ENCODE peak calls at places on chromosomes 3 and 15, in four cellular contexts. K is GM12878, W is IMR-90, S is K562. I is an unnamed sample.
A peak's percentile ranks its signal among the peaks of the same experiment; 100 is the strongest.

GRCh38 chr3:129593230-129593594 is 13.3 kb downstream of the PLXND1 start:
- DNase-seq in K (no peak), W (no peak), S (no peak), I (no peak)

GRCh38 chr3:42139740-42140453 is 48.7 kb downstream of the TRAK1 start:
- DNase-seq in K (no peak), W (no peak), S (no peak), I (no peak)

GRCh38 chr15:66595937-66596545 is 30.2 kb upstream of the LCTL start:
- DNase-seq in K (no peak), W (peak; percentile 54), S (no peak), I (no peak)

GRCh38 chr3:100641471-100642032 is 32.2 kb downstream of the ADGRG7 start:
- DNase-seq in W (no peak), K (peak; percentile 24), S (no peak), I (no peak)

GRCh38 chr15:100131321-100132224 is 210.2 kb downstream of the ADAMTS17 start:
- DNase-seq in S (peak; percentile 78), W (peak; percentile 39), K (no peak), I (peak; percentile 57)

GRCh38 chr3:27721717-27722564 is at the start of gene EOMES:
- DNase-seq in W (no peak), K (no peak), S (no peak), I (peak; percentile 89)

GRCh38 chr3:186053954-186054353 is 54.9 kb downstream of the ETV5 start:
- DNase-seq in W (peak; percentile 73), K (no peak), S (no peak), I (no peak)

GRCh38 chr15:92020765-92021164 is 167.3 kb downstream of the SLCO3A1 start:
- DNase-seq in S (no peak), W (peak; percentile 55), K (no peak), I (no peak)

GRCh38 chr3:147089286-147089685 is 317.1 kb downstream of the ZIC4 start:
- DNase-seq in K (no peak), S (no peak), W (no peak), I (no peak)

GRCh38 chr15:37873336-37873735 is 61.1 kb upstream of the TMCO5A start:
- DNase-seq in W (peak; percentile 41), K (no peak), S (no peak), I (no peak)

GRCh38 chr3:42080452-42080872 is 10.7 kb upstream of the TRAK1 start:
- DNase-seq in S (no peak), K (peak; percentile 38), W (peak; percentile 32), I (peak; percentile 57)

GRCh38 chr3:127853681-127854080 is 31.4 kb upstream of the MGLL start:
- DNase-seq in S (peak; percentile 11), K (no peak), W (no peak), I (no peak)

GRCh38 chr3:29335438-29335837 is 54.6 kb downstream of the RBMS3 start:
- DNase-seq in K (no peak), W (peak; percentile 98), S (no peak), I (peak; percentile 51)

GRCh38 chr3:4570840-4571621 is 77.9 kb downstream of the ITPR1 start:
- DNase-seq in W (no peak), S (no peak), K (no peak), I (no peak)

GRCh38 chr3:2823016-2823415 is 287.2 kb downstream of the IL5RA start:
- DNase-seq in S (no peak), K (no peak), W (no peak), I (no peak)

GRCh38 chr15:44381223-44381622 is 46.2 kb upstream of the CTDSPL2 start:
- DNase-seq in K (no peak), W (no peak), S (no peak), I (no peak)

DNA sequence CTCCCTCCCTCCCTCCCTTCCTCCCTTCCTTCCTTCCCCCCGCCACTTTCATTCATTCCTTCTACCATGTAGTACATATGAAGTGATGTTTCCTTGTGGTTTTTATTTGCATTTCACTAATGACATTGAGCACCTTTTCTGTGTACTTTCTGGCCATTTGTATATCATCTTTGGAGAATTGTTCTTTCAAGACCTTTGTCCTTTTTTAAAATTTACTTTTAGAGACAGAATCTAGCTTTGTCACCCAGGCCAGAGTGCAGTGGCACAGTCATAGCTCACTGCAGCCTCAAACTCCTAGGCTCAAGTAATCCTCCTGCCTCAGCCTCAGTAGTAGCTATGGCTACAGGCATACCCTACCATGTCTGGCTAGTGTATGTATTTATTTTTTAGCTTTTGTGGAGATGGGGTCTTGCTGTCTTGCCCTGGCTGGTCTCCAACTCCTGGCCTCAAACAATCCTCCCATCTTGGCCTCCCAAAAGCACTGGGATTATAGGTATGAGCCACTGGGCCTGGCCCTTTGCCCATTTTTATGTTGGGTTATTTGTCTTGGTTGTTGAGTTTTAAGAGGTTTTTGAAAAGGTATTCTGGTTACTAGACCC is 42.0 kb upstream of the CTDSPL2 start:
- DNase-seq in W (no peak), K (no peak), S (no peak), I (no peak)
- TF ChIP-seq USF2 in W (no peak), K (no peak), S (no peak), I (no peak)

DNA sequence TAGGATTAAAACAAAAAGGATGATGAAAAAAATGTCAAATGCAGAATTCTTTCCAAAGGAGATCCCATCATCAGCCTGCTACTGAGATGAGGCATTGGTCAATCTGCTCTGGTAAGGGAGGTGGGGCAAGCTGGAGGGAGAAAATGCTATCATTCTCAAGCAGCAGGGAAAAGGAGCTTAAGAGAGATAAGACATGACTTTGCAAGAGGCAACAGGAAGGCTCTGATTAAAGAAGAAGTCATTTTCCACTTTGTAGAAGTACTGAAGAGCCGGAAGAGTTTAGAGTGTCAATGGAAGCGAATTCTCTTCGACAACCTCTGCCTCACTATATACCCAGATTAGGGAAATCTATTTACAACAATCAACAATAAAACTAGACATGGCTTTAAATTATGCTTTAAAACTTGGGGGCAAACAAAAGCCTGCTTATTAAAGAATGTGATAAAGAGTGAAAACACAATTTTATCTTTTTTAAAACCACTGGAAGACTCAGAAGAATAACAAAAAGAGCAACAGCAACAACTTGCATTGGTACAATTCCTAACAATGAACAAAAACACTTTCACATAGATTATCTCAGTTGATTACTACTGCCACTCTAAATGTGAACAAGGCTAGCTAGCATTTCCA is 81.8 kb upstream of the NANOGP8 start:
- DNase-seq in K (no peak), W (peak; percentile 47), S (peak; percentile 74), I (no peak)
- TF ChIP-seq USF2 in K (no peak), W (no peak), S (no peak), I (no peak)

GRCh38 chr3:110016235-110016634 is 678.9 kb upstream of the DPPA4 start:
- DNase-seq in K (no peak), S (no peak), W (no peak), I (no peak)

GRCh38 chr3:110015231-110015963 is 678.1 kb upstream of the DPPA4 start:
- DNase-seq in S (no peak), K (no peak), W (no peak), I (no peak)

GRCh38 chr3:110021659-110022058 is 684.3 kb upstream of the DPPA4 start:
- DNase-seq in K (no peak), W (no peak), S (no peak), I (no peak)

DNA sequence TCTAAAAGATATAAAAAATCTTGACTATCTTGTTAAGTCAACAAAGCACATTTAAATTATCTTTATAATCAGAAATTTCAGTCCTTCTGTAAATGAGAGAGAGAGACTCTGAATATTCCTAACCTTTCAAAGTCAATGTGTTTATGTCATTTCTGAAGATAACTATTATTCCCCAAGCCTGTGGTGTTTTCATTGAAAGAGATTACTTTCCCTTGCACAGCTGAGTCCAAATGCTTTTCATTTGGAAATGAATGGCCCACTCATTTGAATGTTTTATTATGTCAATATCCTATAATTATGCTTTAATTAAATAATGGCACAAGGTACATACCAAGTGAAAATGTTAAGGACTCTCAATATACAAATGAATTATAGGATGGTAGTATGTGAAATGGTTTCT is 680.0 kb upstream of the DPPA4 start:
- DNase-seq in K (no peak), W (no peak), S (no peak), I (no peak)
- TF ChIP-seq USF2 in K (no peak), W (no peak), S (no peak), I (no peak)

GRCh38 chr15:97692317-97693015 is 268.0 kb upstream of the ARRDC4 start:
- DNase-seq in W (no peak), S (no peak), K (no peak), I (no peak)
- TF ChIP-seq USF2 in W (no peak), S (no peak), K (no peak), I (no peak)

GRCh38 chr15:98927990-98928389 is 79.6 kb downstream of the PGPEP1L start:
- DNase-seq in S (no peak), K (no peak), W (no peak), I (no peak)

GRCh38 chr15:98923579-98923978 is 84.0 kb downstream of the PGPEP1L start:
- DNase-seq in S (no peak), K (no peak), W (no peak), I (no peak)

GRCh38 chr15:98926236-98926635 is 81.4 kb downstream of the PGPEP1L start:
- DNase-seq in S (no peak), K (no peak), W (no peak), I (no peak)

GRCh38 chr15:98924311-98925049 is 83.1 kb downstream of the PGPEP1L start:
- DNase-seq in K (no peak), S (no peak), W (no peak), I (no peak)

DNA sequence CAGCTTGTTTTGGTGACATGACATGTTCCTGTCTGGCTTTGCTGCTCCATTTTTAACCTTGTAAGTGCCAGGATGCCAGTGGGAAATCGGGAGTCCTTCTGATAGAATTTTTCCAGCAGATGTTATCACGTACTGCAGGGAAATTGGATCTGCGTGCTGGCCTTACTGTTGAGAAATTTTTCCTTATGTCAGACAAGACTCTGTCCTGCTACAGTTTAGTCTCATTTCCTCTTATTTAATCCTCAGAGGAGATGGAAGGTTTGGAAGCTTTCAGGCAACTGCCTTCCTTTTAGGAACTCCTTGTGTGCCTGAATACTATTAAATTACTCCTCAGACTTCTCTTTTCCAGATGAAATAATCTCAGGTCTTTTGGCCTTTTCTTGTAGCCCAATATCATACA is 80.5 kb downstream of the PGPEP1L start:
- DNase-seq in W (peak; percentile 39), S (no peak), K (no peak), I (no peak)
- TF ChIP-seq USF2 in W (no peak), S (no peak), K (no peak), I (no peak)

GRCh38 chr3:148866261-148866660 is 1.2 kb downstream of the CPA3 start:
- DNase-seq in W (peak; percentile 69), K (no peak), S (no peak), I (no peak)
- TF ChIP-seq USF2 in W (no peak), K (no peak), S (no peak), I (no peak)

DNA sequence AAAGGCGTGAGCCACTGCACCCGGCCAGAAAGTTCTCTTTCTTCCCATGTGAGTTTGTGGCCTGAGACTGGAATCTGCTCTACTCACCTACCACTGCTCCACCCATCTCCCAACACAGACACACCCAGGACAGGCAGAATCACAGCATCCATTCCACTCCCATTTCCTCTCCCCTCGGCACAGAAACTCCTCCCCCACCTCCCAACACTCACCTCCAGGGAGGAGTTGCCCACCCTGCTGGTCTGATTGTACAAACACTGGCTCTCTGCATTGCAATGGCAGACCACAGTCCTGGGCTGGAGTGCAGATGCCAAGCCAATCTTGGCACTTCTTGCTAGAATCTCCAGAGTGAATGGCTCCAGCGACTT is 36.1 kb downstream of the MUC20 start:
- DNase-seq in S (no peak), K (no peak), W (no peak), I (no peak)
- TF ChIP-seq USF2 in S (no peak), K (no peak), W (no peak), I (no peak)